ENCODE peak calls at places on chromosome 20, in eight cellular contexts. H, Q, Y, C, L, S, D and I are unnamed samples.

GRCh38 chr20:53975761-53976160 is 94.6 kb downstream of the BCAS1 start:
- DNase-seq in D (no peak), C (no peak), Q (no peak), H (no peak), S (no peak), L (no peak), Y (no peak), I (no peak)

GRCh38 chr20:12435254-12435653 is 517.6 kb downstream of the BTBD3 start:
- DNase-seq in Q (no peak), Y (no peak), H (no peak), C (no peak), D (no peak), S (no peak), L (no peak), I (no peak)

GRCh38 chr20:1754749-1755148 is 97.2 kb upstream of the SIRPG start:
- DNase-seq in Q (no peak), Y (no peak), D (no peak), H (no peak), C (no peak), S (no peak), L (no peak), I (no peak)

GRCh38 chr20:45362804-45363610 is at the start of gene SYS1:
- DNase-seq in L (peak; percentile 98), Q (peak; percentile 99), S (peak; percentile 99), Y (peak; percentile 97), H (peak; percentile 99), C (peak; percentile 99), D (peak; percentile 99), I (peak; percentile 100)

GRCh38 chr20:52268184-52268583 is 76.6 kb upstream of the ZFP64 start:
- DNase-seq in Q (no peak), H (no peak), S (no peak), C (no peak), L (no peak), D (no peak), Y (no peak), I (no peak)

GRCh38 chr20:59627298-59627697 is 23.0 kb downstream of the PHACTR3 start:
- DNase-seq in S (no peak), Y (no peak), D (no peak), L (no peak), Q (no peak), H (no peak), C (no peak), I (no peak)

GRCh38 chr20:54058420-54059139 is 11.8 kb downstream of the BCAS1 start:
- DNase-seq in D (no peak), L (peak; percentile 13), Q (no peak), C (no peak), Y (no peak), S (no peak), H (no peak), I (peak; percentile 55)

GRCh38 chr20:49028684-49029083 is 17.4 kb upstream of the CSE1L start:
- DNase-seq in Y (peak; percentile 29), L (peak; percentile 53), C (no peak), Q (no peak), S (no peak), H (no peak), D (no peak), I (peak; percentile 26)

GRCh38 chr20:51447097-51447764 is 95.3 kb downstream of the NFATC2 start:
- DNase-seq in C (no peak), S (no peak), H (peak; percentile 63), Q (no peak), L (peak; percentile 23), D (peak; percentile 68), Y (peak; percentile 95), I (peak; percentile 81)

GRCh38 chr20:1423625-1424106 is 30.8 kb upstream of the FKBP1A start:
- DNase-seq in L (peak; percentile 98), D (no peak), Y (peak; percentile 78), C (peak; percentile 87), H (peak; percentile 51), S (peak; percentile 53), Q (no peak), I (peak; percentile 72)

GRCh38 chr20:61253264-61253639 is 1.2 kb downstream of the CDH4 start:
- DNase-seq in L (peak; percentile 69), H (no peak), S (no peak), C (no peak), D (no peak), Q (no peak), Y (no peak), I (no peak)

GRCh38 chr20:2103454-2104153 is 2.0 kb downstream of the STK35 start:
- DNase-seq in D (no peak), Y (no peak), Q (no peak), H (no peak), C (no peak), S (no peak), L (peak; percentile 15), I (peak; percentile 4)

DNA sequence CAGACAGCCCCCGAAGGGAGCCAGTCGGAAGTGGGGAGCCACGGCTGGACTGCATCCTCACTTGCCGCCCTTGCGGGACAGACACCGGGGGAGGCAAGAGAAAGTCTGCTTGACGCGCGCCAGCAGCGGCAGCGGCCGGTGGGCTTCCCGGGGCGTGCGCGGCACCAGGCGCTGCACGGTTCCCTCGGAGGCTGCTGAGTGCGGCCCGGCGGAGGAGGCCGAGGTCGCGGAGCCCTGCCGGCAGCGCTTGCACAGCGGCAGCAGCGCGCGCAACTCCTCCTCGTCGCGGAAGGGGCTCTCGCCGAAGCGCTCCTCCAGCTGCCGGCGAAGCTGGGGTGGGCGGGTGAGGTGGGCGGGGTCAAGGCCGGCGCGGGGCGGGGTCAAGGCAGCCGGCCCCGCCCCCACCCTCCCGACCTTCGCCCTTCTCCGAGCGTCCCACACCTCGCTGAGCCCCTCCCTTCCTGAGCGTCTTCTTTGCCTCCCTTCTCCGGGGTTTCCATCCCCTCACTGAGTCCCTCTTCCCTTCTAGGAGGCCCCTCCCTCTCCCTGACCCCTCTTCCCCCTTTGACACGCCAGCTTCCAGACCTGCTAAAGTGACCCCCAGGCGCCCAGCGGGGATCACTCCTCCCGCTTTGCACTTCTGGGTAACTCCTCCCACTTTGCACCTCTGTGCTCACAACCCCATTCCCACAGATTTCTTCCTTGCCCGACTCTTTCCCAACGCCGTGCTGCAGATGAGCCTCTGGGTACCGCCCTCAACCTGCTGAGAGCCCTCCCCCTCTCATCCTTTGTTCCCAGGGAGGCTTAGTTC is 8.8 kb downstream of the DUSP15 start:
- DNase-seq in Y (no peak), L (peak; percentile 97), S (peak; percentile 71), H (peak; percentile 48), C (no peak), Q (peak; percentile 73), D (peak; percentile 78), I (peak; percentile 88)
- H3K27ac ChIP-seq in Y (no peak overlapping the region), L (peak overlapping the region; percentile 28), S (no peak overlapping the region), H (no peak overlapping the region), C (no peak overlapping the region), Q (no peak overlapping the region), D (no peak overlapping the region), I (no peak overlapping the region)

DNA sequence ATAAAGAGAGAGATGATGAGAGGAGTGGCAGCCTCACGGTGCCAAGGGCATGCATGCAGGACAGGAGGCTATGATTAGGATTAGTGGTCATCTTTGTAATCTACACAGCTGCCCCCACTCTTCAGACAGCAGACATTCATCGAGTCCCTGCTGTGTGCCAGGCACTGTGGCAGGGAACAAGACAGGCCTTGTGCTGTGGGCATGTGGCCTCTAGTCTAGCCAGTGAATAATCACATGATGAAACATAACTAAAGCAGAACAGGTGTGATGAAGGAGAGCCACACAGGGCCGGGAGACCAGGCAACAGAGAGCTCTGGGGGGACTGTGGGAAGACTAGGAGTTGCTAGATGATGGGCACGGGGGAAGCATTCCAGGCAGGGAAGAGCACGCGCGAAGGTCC is 22.2 kb downstream of the TOX2 start:
- DNase-seq in D (no peak), Q (no peak), Y (no peak), C (no peak), H (no peak), L (no peak), S (no peak), I (peak; percentile 82)
- H3K27ac ChIP-seq in D (no peak overlapping the region), Q (no peak overlapping the region), Y (no peak overlapping the region), C (no peak overlapping the region), H (no peak overlapping the region), L (no peak overlapping the region), S (no peak overlapping the region), I (peak overlapping the region; percentile 42)

GRCh38 chr20:39674842-39675241 is 712.7 kb downstream of the DHX35 start:
- DNase-seq in Y (no peak), L (no peak), H (no peak), C (no peak), D (no peak), Q (no peak), S (no peak), I (no peak)
- H3K27ac ChIP-seq in Y (no peak overlapping the region), L (no peak overlapping the region), H (no peak overlapping the region), C (no peak overlapping the region), D (no peak overlapping the region), Q (no peak overlapping the region), S (no peak overlapping the region), I (no peak overlapping the region)

GRCh38 chr20:32506721-32507120 is 78.4 kb downstream of the NOL4L start:
- DNase-seq in L (peak; percentile 54), D (no peak), Y (no peak), C (no peak), H (no peak), Q (no peak), S (no peak), I (no peak)

GRCh38 chr20:32510120-32510600 is 75.0 kb downstream of the NOL4L start:
- DNase-seq in D (no peak), L (no peak), Y (no peak), Q (no peak), S (no peak), C (no peak), H (no peak), I (peak; percentile 36)

GRCh38 chr20:32509639-32510066 is 75.5 kb downstream of the NOL4L start:
- DNase-seq in S (no peak), H (no peak), Q (no peak), D (no peak), L (no peak), Y (no peak), C (no peak), I (peak; percentile 71)

GRCh38 chr20:32508775-32509119 is 76.4 kb downstream of the NOL4L start:
- DNase-seq in Q (no peak), Y (no peak), C (no peak), S (no peak), D (no peak), L (no peak), H (no peak), I (no peak)

DNA sequence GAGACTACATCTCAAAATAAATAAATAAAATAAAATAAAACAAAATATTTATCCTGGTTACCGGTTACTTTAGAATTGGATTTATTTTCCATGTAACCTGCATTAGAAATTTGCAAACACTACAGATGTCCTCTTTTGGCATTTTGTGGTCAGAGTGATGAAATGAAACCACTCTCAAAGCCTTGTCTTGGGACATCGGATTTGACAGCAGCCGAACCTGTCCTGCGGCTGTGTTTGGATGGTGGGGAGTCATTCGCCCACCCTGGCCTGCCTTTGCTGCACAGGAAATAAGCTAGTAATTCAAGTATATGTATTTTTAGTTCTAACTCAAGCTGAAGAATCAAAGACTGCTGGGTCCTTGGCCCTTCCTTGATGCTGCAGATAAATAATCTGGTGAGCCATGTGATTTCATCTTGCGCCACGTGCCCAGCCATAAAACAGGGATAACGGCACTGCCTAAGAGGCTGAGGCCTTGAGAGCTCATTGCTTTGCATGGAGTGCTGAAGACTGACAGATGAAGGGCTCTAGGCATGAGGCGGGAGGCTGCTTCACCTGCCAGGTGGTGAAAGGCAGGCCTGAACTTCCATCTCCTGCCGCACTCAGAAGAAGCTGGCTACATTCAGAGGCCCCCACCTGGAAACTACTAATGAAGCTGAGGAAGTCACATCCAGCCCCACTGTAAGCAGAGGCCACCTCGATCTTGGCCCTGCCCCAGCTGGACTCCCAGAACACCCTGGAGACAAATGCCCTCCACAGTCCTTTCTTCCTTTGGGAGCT is 76.9 kb downstream of the NOL4L start:
- DNase-seq in C (no peak), L (no peak), S (no peak), H (no peak), Q (no peak), D (no peak), Y (no peak), I (no peak)
- H3K27ac ChIP-seq in C (no peak overlapping the region), L (no peak overlapping the region), S (no peak overlapping the region), H (no peak overlapping the region), Q (no peak overlapping the region), D (no peak overlapping the region), Y (no peak overlapping the region), I (no peak overlapping the region)

GRCh38 chr20:34755367-34755766 is 51.2 kb downstream of the TP53INP2 start:
- DNase-seq in S (no peak), H (no peak), L (no peak), D (no peak), C (no peak), Y (no peak), Q (no peak), I (no peak)
- H3K27ac ChIP-seq in S (no peak overlapping the region), H (no peak overlapping the region), L (no peak overlapping the region), D (no peak overlapping the region), C (no peak overlapping the region), Y (no peak overlapping the region), Q (no peak overlapping the region), I (no peak overlapping the region)